ENCODE peak calls at places on chromosome 19, in nine cellular contexts. W is body of pancreas; E is EH; M is ecto neural progenitor cell; U is GM23338; T is heart left ventricle; N is tibial nerve; R is activated naive CD4-positive, alpha-beta T cell; X is HFF-Myc. B is an unnamed sample.

GRCh38 chr19:9877775-9878510 is 42.8 kb downstream of the PIN1 start:
- DNase-seq in W (no peak), E (peak), M (no peak), U (no peak), T (no peak), N (no peak), R (no peak), X (peak), B (peak)

GRCh38 chr19:39407644-39408391 is 1.2 kb downstream of the ZFP36 start:
- DNase-seq in W (peak), E (peak), M (no peak), U (peak), T (peak), N (no peak), R (no peak), X (no peak), B (no peak)

GRCh38 chr19:7140137-7140536 is 70.6 kb downstream of the ZNF557 start:
- DNase-seq in W (no peak), E (no peak), M (no peak), U (no peak), T (no peak), N (no peak), R (no peak), X (no peak), B (no peak)

GRCh38 chr19:2040647-2041435 is 10.2 kb downstream of the MKNK2 start:
- DNase-seq in W (no peak), E (no peak), M (peak), U (no peak), T (peak), N (no peak), R (no peak), X (no peak), B (no peak)

GRCh38 chr19:3096902-3097326 is 2.8 kb downstream of the GNA11 start:
- DNase-seq in W (no peak), E (no peak), M (no peak), U (no peak), T (peak), N (no peak), R (no peak), X (no peak), B (no peak)

GRCh38 chr19:55157064-55157908 is at the start of gene TNNI3:
- DNase-seq in W (no peak), E (no peak), M (no peak), U (no peak), T (peak), N (no peak), R (no peak), X (no peak), B (no peak)

GRCh38 chr19:30356951-30357579 is 15.1 kb upstream of the ZNF536 start:
- DNase-seq in W (no peak), E (no peak), M (no peak), U (no peak), T (no peak), N (no peak), R (no peak), X (no peak), B (no peak)

GRCh38 chr19:1747285-1748114 is 5.8 kb upstream of the ONECUT3 start:
- DNase-seq in W (peak), E (peak), M (no peak), U (peak), T (no peak), N (no peak), R (no peak), X (peak), B (peak)

GRCh38 chr19:3818479-3818878 is 32.3 kb upstream of the MATK start:
- DNase-seq in W (no peak), E (peak), M (no peak), U (no peak), T (no peak), N (no peak), R (no peak), X (no peak), B (peak)

GRCh38 chr19:50556236-50557008 is 11.8 kb downstream of the LRRC4B start:
- DNase-seq in W (peak), E (peak), M (peak), U (peak), T (peak), N (peak), R (peak), X (peak), B (peak)

GRCh38 chr19:51296331-51297093 is 14.9 kb upstream of the IGLON5 start:
- DNase-seq in W (no peak), E (no peak), M (no peak), U (peak), T (no peak), N (no peak), R (no peak), X (no peak), B (no peak)

GRCh38 chr19:57613941-57614743 is at the start of gene ZNF134:
- DNase-seq in W (peak), E (peak), M (peak), U (peak), T (peak), N (peak), R (peak), X (peak), B (peak)

GRCh38 chr19:996051-996838 is 4.0 kb upstream of the GRIN3B start:
- DNase-seq in W (peak), E (peak), M (no peak), U (peak), T (no peak), N (no peak), R (peak), X (no peak), B (peak)

GRCh38 chr19:16373079-16373478 is 48.5 kb downstream of the KLF2 start:
- DNase-seq in W (no peak), E (no peak), M (no peak), U (no peak), T (no peak), N (no peak), R (no peak), X (no peak), B (no peak)

GRCh38 chr19:34432797-34433196 is 4.6 kb downstream of the UBA2 start:
- DNase-seq in W (no peak), E (no peak), M (no peak), U (peak), T (peak), N (peak), R (no peak), X (no peak), B (no peak)

GRCh38 chr19:27774827-27775226 is 1438.1 kb downstream of the UQCRFS1 start:
- DNase-seq in W (no peak), E (no peak), M (peak), U (peak), T (no peak), N (no peak), R (no peak), X (no peak), B (peak)

GRCh38 chr19:49564616-49565045 is 15.7 kb downstream of the NOSIP start:
- DNase-seq in W (no peak), E (no peak), M (no peak), U (no peak), T (no peak), N (no peak), R (no peak), X (no peak), B (no peak)

GRCh38 chr19:46587861-46588260 is 13.3 kb upstream of the CALM3 start:
- DNase-seq in W (no peak), E (no peak), M (no peak), U (no peak), T (no peak), N (no peak), R (no peak), X (no peak), B (no peak)

GRCh38 chr19:48817585-48818124 is 6.8 kb upstream of the BCAT2 start:
- DNase-seq in W (no peak), E (no peak), M (no peak), U (no peak), T (no peak), N (no peak), R (no peak), X (no peak), B (no peak)

GRCh38 chr19:33796164-33797100 is at the start of gene KCTD15:
- DNase-seq in W (peak), E (peak), M (peak), U (peak), T (peak), N (no peak), R (no peak), X (no peak), B (peak)

GRCh38 chr19:51101171-51101865 is 6.9 kb downstream of the CTU1 start:
- DNase-seq in W (peak), E (peak), M (no peak), U (no peak), T (no peak), N (no peak), R (no peak), X (no peak), B (no peak)

GRCh38 chr19:2561895-2562294 is 86.0 kb downstream of the GADD45B start:
- DNase-seq in W (no peak), E (no peak), M (no peak), U (no peak), T (peak), N (no peak), R (no peak), X (no peak), B (no peak)

GRCh38 chr19:5697022-5697889 is 7.2 kb downstream of the RPL36 start:
- DNase-seq in W (no peak), E (no peak), M (no peak), U (peak), T (no peak), N (no peak), R (no peak), X (no peak), B (no peak)